ENCODE peak calls at places on chromosomes 5 and 9, in four cellular contexts. E, S, R and O are unnamed samples.

GRCh38 chr9:135413461-135413860 is 66.1 kb upstream of the PPP1R26 start:
- DNase-seq in S (peak; percentile 35), R (no peak), E (no peak), O (no peak)

GRCh38 chr5:73831066-73831465 is 205.1 kb downstream of the ARHGEF28 start:
- DNase-seq in R (no peak), E (no peak), S (no peak), O (no peak)

GRCh38 chr5:77355074-77355473 is 137.0 kb downstream of the WDR41 start:
- DNase-seq in E (no peak), R (no peak), S (no peak), O (no peak)

GRCh38 chr9:137556069-137556838 is 4.6 kb downstream of the MRPL41 start:
- DNase-seq in R (no peak), E (no peak), S (no peak), O (peak; percentile 15)

GRCh38 chr9:16138961-16139441 is 586.2 kb downstream of the CCDC171 start:
- DNase-seq in E (peak; percentile 82), R (no peak), S (no peak), O (peak; percentile 39)

GRCh38 chr9:26308328-26308727 is 584.3 kb downstream of the CAAP1 start:
- DNase-seq in E (peak; percentile 73), R (no peak), S (no peak), O (peak; percentile 4)

GRCh38 chr5:75668988-75669760 is 48.1 kb downstream of the POC5 start:
- DNase-seq in R (peak; percentile 20), E (peak; percentile 15), S (peak; percentile 82), O (no peak)

GRCh38 chr9:17021379-17021970 is 113.4 kb upstream of the CNTLN start:
- DNase-seq in E (peak; percentile 31), R (no peak), S (no peak), O (no peak)

GRCh38 chr5:60701317-60701988 is 1.5 kb upstream of the DEPDC1B start:
- DNase-seq in R (no peak), S (no peak), E (no peak), O (no peak)

GRCh38 chr5:149403923-149404745 is 25.0 kb upstream of the IL17B start:
- DNase-seq in E (peak; percentile 98), R (no peak), S (no peak), O (peak; percentile 79)

GRCh38 chr5:71891856-71892255 is 172.8 kb downstream of the CARTPT start:
- DNase-seq in E (peak; percentile 81), R (no peak), S (no peak), O (peak; percentile 34)

GRCh38 chr5:3349704-3350565 is 245.7 kb upstream of the IRX1 start:
- DNase-seq in R (no peak), S (no peak), E (no peak), O (no peak)

GRCh38 chr5:150486402-150487198 is 21.3 kb upstream of the NDST1 start:
- DNase-seq in R (peak; percentile 41), S (no peak), E (peak; percentile 65), O (no peak)

GRCh38 chr5:931570-932145 is 39.0 kb downstream of the TRIP13 start:
- DNase-seq in R (no peak), E (no peak), S (no peak), O (no peak)

GRCh38 chr5:26856238-26856637 is 182.1 kb downstream of the CDH9 start:
- DNase-seq in R (no peak), E (no peak), S (no peak), O (no peak)

GRCh38 chr5:15441433-15442182 is 58.4 kb upstream of the FBXL7 start:
- DNase-seq in E (no peak), R (no peak), S (no peak), O (no peak)

GRCh38 chr5:23655674-23656073 is 148.3 kb downstream of the PRDM9 start:
- DNase-seq in E (no peak), S (no peak), R (no peak), O (no peak)

GRCh38 chr5:79973511-79973910 is 17.6 kb downstream of the MTX3 start:
- DNase-seq in R (no peak), S (no peak), E (no peak), O (no peak)

GRCh38 chr5:176803943-176804498 is 6.3 kb upstream of the UNC5A start:
- DNase-seq in R (no peak), S (no peak), E (peak; percentile 43), O (no peak)

GRCh38 chr9:36118201-36118600 is 18.3 kb upstream of the GLIPR2 start:
- DNase-seq in S (no peak), E (no peak), R (no peak), O (no peak)

GRCh38 chr5:172530406-172530805 is 76.1 kb upstream of the SH3PXD2B start:
- DNase-seq in R (no peak), S (no peak), E (no peak), O (no peak)

GRCh38 chr9:120924698-120925534 is 1.7 kb downstream of the TRAF1 start:
- DNase-seq in S (peak; percentile 85), E (peak; percentile 40), R (no peak), O (no peak)

GRCh38 chr5:139985733-139986132 is 57.4 kb downstream of the NRG2 start:
- DNase-seq in S (no peak), R (no peak), E (peak; percentile 97), O (peak; percentile 93)

GRCh38 chr9:5799314-5799713 is 33.6 kb downstream of the ERMP1 start:
- DNase-seq in S (no peak), E (peak; percentile 62), R (peak; percentile 74), O (peak; percentile 51)

GRCh38 chr5:74865293-74865798 is 841 bp downstream of the FAM169A start:
- DNase-seq in S (no peak), R (no peak), E (no peak), O (no peak)

GRCh38 chr5:31733365-31733764 is 94.4 kb downstream of the PDZD2 start:
- DNase-seq in E (no peak), S (no peak), R (peak; percentile 87), O (no peak)

GRCh38 chr5:66979738-66980137 is 216.9 kb downstream of the CD180 start:
- DNase-seq in E (no peak), S (no peak), R (no peak), O (no peak)